ENCODE peak calls at places on chromosomes 7 and 10, in five cellular contexts. One of them, this sample, is unnamed.

GRCh38 chr10:124292911-124293640 is 125.6 kb downstream of the OAT start:
- DNase-seq in astrocyte of the spinal cord: peak
- DNase-seq in H54: no peak
- DNase-seq in T-helper 1 cell: no peak
- DNase-seq in NCI-H1105: no peak
- DNase-seq in this sample: no peak

GRCh38 chr7:108146070-108146842 is 16.1 kb upstream of the LAMB4 start:
- DNase-seq in T-helper 1 cell: no peak
- DNase-seq in astrocyte of the spinal cord: peak
- DNase-seq in NCI-H1105: peak
- DNase-seq in H54: peak
- DNase-seq in this sample: peak

GRCh38 chr10:130491698-130492050 is 355.5 kb downstream of the GLRX3 start:
- DNase-seq in T-helper 1 cell: no peak
- DNase-seq in H54: no peak
- DNase-seq in astrocyte of the spinal cord: no peak
- DNase-seq in NCI-H1105: no peak
- DNase-seq in this sample: no peak

GRCh38 chr10:85043207-85043606 is 714.8 kb downstream of the CCSER2 start:
- DNase-seq in H54: no peak
- DNase-seq in NCI-H1105: no peak
- DNase-seq in astrocyte of the spinal cord: no peak
- DNase-seq in T-helper 1 cell: no peak
- DNase-seq in this sample: no peak

GRCh38 chr7:128874140-128875031 is 11.7 kb downstream of the ATP6V1F start:
- DNase-seq in T-helper 1 cell: no peak
- DNase-seq in NCI-H1105: peak
- DNase-seq in H54: no peak
- DNase-seq in astrocyte of the spinal cord: no peak
- DNase-seq in this sample: no peak

GRCh38 chr10:110634527-110635209 is 9.5 kb upstream of the RBM20 start:
- DNase-seq in astrocyte of the spinal cord: no peak
- DNase-seq in NCI-H1105: peak
- DNase-seq in T-helper 1 cell: no peak
- DNase-seq in H54: no peak
- DNase-seq in this sample: no peak

GRCh38 chr10:121490906-121491519 is 107.2 kb downstream of the FGFR2 start:
- DNase-seq in T-helper 1 cell: no peak
- DNase-seq in H54: no peak
- DNase-seq in NCI-H1105: no peak
- DNase-seq in astrocyte of the spinal cord: no peak
- DNase-seq in this sample: no peak

GRCh38 chr7:106313966-106314365 is 29.2 kb upstream of the NAMPT start:
- DNase-seq in H54: no peak
- DNase-seq in astrocyte of the spinal cord: no peak
- DNase-seq in T-helper 1 cell: no peak
- DNase-seq in NCI-H1105: no peak
- DNase-seq in this sample: no peak

GRCh38 chr10:10852464-10852863 is 165.2 kb upstream of the CELF2 start:
- DNase-seq in astrocyte of the spinal cord: no peak
- DNase-seq in H54: no peak
- DNase-seq in NCI-H1105: no peak
- DNase-seq in T-helper 1 cell: no peak
- DNase-seq in this sample: no peak

GRCh38 chr7:68107256-68107655 is 1110.6 kb downstream of the TYW1 start:
- DNase-seq in T-helper 1 cell: no peak
- DNase-seq in NCI-H1105: no peak
- DNase-seq in H54: no peak
- DNase-seq in astrocyte of the spinal cord: no peak
- DNase-seq in this sample: no peak

GRCh38 chr7:155676052-155676451 is 31.6 kb downstream of the RBM33 start:
- DNase-seq in astrocyte of the spinal cord: no peak
- DNase-seq in H54: no peak
- DNase-seq in NCI-H1105: no peak
- DNase-seq in T-helper 1 cell: no peak
- DNase-seq in this sample: no peak

GRCh38 chr7:6254891-6255290 is 17.5 kb downstream of the CYTH3 start:
- DNase-seq in astrocyte of the spinal cord: no peak
- DNase-seq in NCI-H1105: no peak
- DNase-seq in T-helper 1 cell: no peak
- DNase-seq in H54: no peak
- DNase-seq in this sample: no peak

GRCh38 chr10:92590623-92591549 is 2.0 kb upstream of the KIF11 start:
- DNase-seq in H54: no peak
- DNase-seq in astrocyte of the spinal cord: peak
- DNase-seq in NCI-H1105: no peak
- DNase-seq in T-helper 1 cell: no peak
- DNase-seq in this sample: peak

GRCh38 chr10:123865880-123866279 is 25.7 kb downstream of the CPXM2 start:
- DNase-seq in astrocyte of the spinal cord: no peak
- DNase-seq in T-helper 1 cell: no peak
- DNase-seq in NCI-H1105: no peak
- DNase-seq in H54: no peak
- DNase-seq in this sample: no peak

GRCh38 chr7:45324683-45325237 is 167.2 kb downstream of the RAMP3 start:
- DNase-seq in NCI-H1105: peak
- DNase-seq in H54: no peak
- DNase-seq in T-helper 1 cell: no peak
- DNase-seq in astrocyte of the spinal cord: no peak
- DNase-seq in this sample: no peak

GRCh38 chr10:14358886-14359573 is 28.3 kb upstream of the FRMD4A start:
- DNase-seq in H54: no peak
- DNase-seq in NCI-H1105: peak
- DNase-seq in astrocyte of the spinal cord: peak
- DNase-seq in T-helper 1 cell: no peak
- DNase-seq in this sample: no peak

This sample was measured in AG08396.